ENCODE peak calls at places on chromosomes 7 and 10, in ten cellular contexts. B is choroid plexus epithelial cell; D is GM13977; X is pulmonary artery endothelial cell; O is lower lobe of right lung; V is breast epithelium; Y is esophagus squamous epithelium; T is stimulated activated CD8-positive, alpha-beta memory T cell treated with anti-CD3 and anti-CD28 coated beads, Interleukin-15, amount 100 ng/mL, for 24 hours; F is gastrocnemius medialis; M is activated T-cell treated with anti-CD3 and anti-CD28 coated beads for 24 hours. P is an unnamed sample.

GRCh38 chr7:107874605-107875446 is 16.2 kb upstream of the DLD start:
- DNase-seq in M (peak), T (no peak), B (peak), V (no peak), F (peak), Y (no peak), D (peak), O (no peak), X (no peak), P (peak)

GRCh38 chr7:95772298-95772770 is at the start of gene DYNC1I1:
- DNase-seq in F (peak), X (peak), O (peak), M (no peak), D (peak), T (no peak), B (peak), Y (no peak), V (no peak), P (peak)

GRCh38 chr10:122164815-122165491 is 106.1 kb upstream of the BTBD16 start:
- DNase-seq in M (no peak), D (no peak), O (no peak), B (no peak), V (no peak), X (no peak), F (no peak), T (no peak), Y (no peak), P (no peak)

GRCh38 chr10:6204341-6205191 is 1.8 kb downstream of the PFKFB3 start:
- DNase-seq in V (peak), T (no peak), D (peak), M (no peak), B (peak), Y (no peak), O (peak), F (no peak), X (no peak), P (peak)

GRCh38 chr10:2873769-2874168 is 193.6 kb upstream of the PFKP start:
- DNase-seq in D (no peak), O (no peak), X (no peak), Y (no peak), F (no peak), M (no peak), T (no peak), V (no peak), B (no peak), P (no peak)

GRCh38 chr10:69065406-69066361 is 22.2 kb upstream of the SRGN start:
- DNase-seq in O (no peak), B (peak), F (no peak), D (peak), M (peak), T (no peak), Y (no peak), V (no peak), X (no peak), P (peak)

GRCh38 chr7:82810558-82811259 is 352.0 kb downstream of the PCLO start:
- DNase-seq in D (peak), F (no peak), O (no peak), B (peak), Y (no peak), V (no peak), T (no peak), M (no peak), X (peak), P (peak)

GRCh38 chr7:6183006-6183405 is 89.4 kb downstream of the CYTH3 start:
- DNase-seq in D (no peak), Y (no peak), B (no peak), M (no peak), X (no peak), T (no peak), F (no peak), V (no peak), O (no peak), P (no peak)

GRCh38 chr10:31288961-31289360 is 30.1 kb upstream of the ZEB1 start:
- DNase-seq in B (no peak), M (no peak), Y (no peak), T (no peak), V (no peak), O (no peak), X (no peak), F (no peak), D (no peak), P (peak)

GRCh38 chr7:155108144-155108901 is 38.2 kb downstream of the HTR5A start:
- DNase-seq in M (no peak), O (no peak), D (no peak), B (no peak), T (no peak), F (no peak), V (no peak), Y (no peak), X (no peak), P (no peak)

GRCh38 chr10:37865957-37866671 is 8.7 kb upstream of the ZNF248 start:
- DNase-seq in V (no peak), Y (no peak), M (no peak), O (no peak), F (no peak), X (no peak), B (no peak), D (no peak), T (no peak), P (no peak)

GRCh38 chr7:43501881-43502280 is 81.0 kb upstream of the STK17A start:
- DNase-seq in V (no peak), D (no peak), M (no peak), X (no peak), T (no peak), O (no peak), B (peak), F (no peak), Y (no peak), P (peak)

GRCh38 chr7:2967238-2967637 is 76.4 kb downstream of the CARD11 start:
- DNase-seq in B (no peak), T (no peak), D (no peak), X (no peak), Y (no peak), M (no peak), F (no peak), V (no peak), O (no peak), P (no peak)

GRCh38 chr10:114172241-114172640 is 1.8 kb downstream of the CCDC186 start:
- DNase-seq in F (no peak), O (no peak), M (no peak), B (peak), X (no peak), V (no peak), T (no peak), D (no peak), Y (no peak), P (peak)

GRCh38 chr7:818031-818699 is 14.1 kb upstream of the SUN1 start:
- DNase-seq in M (no peak), V (no peak), T (no peak), F (no peak), X (no peak), Y (no peak), B (peak), D (peak), O (no peak), P (no peak)

GRCh38 chr7:46653848-46654247 is 732.8 kb upstream of the IGFBP3 start:
- DNase-seq in X (no peak), Y (no peak), O (no peak), V (no peak), F (no peak), D (no peak), T (no peak), B (no peak), M (no peak), P (no peak)

GRCh38 chr7:93055543-93056107 is 62.2 kb downstream of the SAMD9 start:
- DNase-seq in V (no peak), Y (no peak), M (no peak), O (no peak), X (no peak), B (peak), T (no peak), D (peak), F (no peak), P (peak)

GRCh38 chr7:1931248-1931950 is 261.3 kb downstream of the ELFN1 start:
- DNase-seq in B (peak), T (no peak), X (no peak), O (no peak), V (no peak), D (no peak), Y (no peak), M (no peak), F (no peak), P (no peak)

GRCh38 chr7:132213583-132213982 is 362.7 kb downstream of the PLXNA4 start:
- DNase-seq in B (no peak), V (no peak), F (no peak), T (no peak), X (no peak), Y (no peak), O (no peak), M (no peak), D (no peak), P (no peak)

GRCh38 chr7:36642010-36642409 is 82.3 kb downstream of the AOAH start:
- DNase-seq in D (no peak), O (no peak), F (no peak), V (no peak), M (no peak), X (no peak), B (no peak), T (no peak), Y (no peak), P (no peak)

GRCh38 chr7:32905175-32905662 is 13.7 kb upstream of the KBTBD2 start:
- DNase-seq in F (no peak), M (peak), O (peak), T (no peak), D (no peak), V (no peak), Y (peak), X (peak), B (peak), P (peak)

GRCh38 chr10:124122211-124122610 is 28.8 kb upstream of the CHST15 start:
- DNase-seq in T (no peak), F (peak), D (no peak), V (no peak), B (no peak), O (no peak), X (no peak), Y (no peak), M (no peak), P (no peak)

GRCh38 chr10:122258136-122259074 is 12.7 kb upstream of the BTBD16 start:
- DNase-seq in F (no peak), D (no peak), X (no peak), V (no peak), B (peak), M (no peak), O (no peak), T (no peak), Y (no peak), P (no peak)

GRCh38 chr7:151705744-151706567 is 171.0 kb downstream of the PRKAG2 start:
- DNase-seq in B (peak), O (peak), X (no peak), Y (no peak), V (no peak), M (no peak), F (peak), D (peak), T (no peak), P (peak)

GRCh38 chr7:132680590-132680989 is 104.3 kb upstream of the PLXNA4 start:
- DNase-seq in Y (no peak), X (no peak), M (no peak), O (no peak), D (no peak), T (no peak), B (no peak), F (no peak), V (no peak), P (no peak)

GRCh38 chr10:79158402-79159097 is 89.8 kb downstream of the ZMIZ1 start:
- DNase-seq in Y (no peak), O (no peak), M (no peak), B (peak), V (no peak), X (no peak), D (no peak), T (no peak), F (no peak), P (no peak)

GRCh38 chr10:27771231-27771630 is 25.6 kb upstream of the MKX start:
- DNase-seq in X (no peak), Y (no peak), M (no peak), O (no peak), D (no peak), B (no peak), V (no peak), F (no peak), T (no peak), P (no peak)

GRCh38 chr10:15478429-15478828 is 107.3 kb upstream of the FAM171A1 start:
- DNase-seq in D (no peak), T (no peak), F (no peak), V (no peak), Y (no peak), X (no peak), M (no peak), B (no peak), O (no peak), P (no peak)

GRCh38 chr10:52359466-52359865 is 45.4 kb downstream of the DKK1 start:
- DNase-seq in O (no peak), T (no peak), B (peak), D (no peak), X (no peak), V (no peak), M (no peak), Y (no peak), F (no peak), P (no peak)

GRCh38 chr7:51034531-51035264 is 252.0 kb upstream of the GRB10 start:
- DNase-seq in O (no peak), B (peak), V (no peak), F (no peak), T (no peak), M (no peak), X (no peak), Y (no peak), D (no peak), P (peak)

GRCh38 chr10:75168275-75168674 is 42.3 kb upstream of the VDAC2 start:
- DNase-seq in B (no peak), O (no peak), X (no peak), V (no peak), T (no peak), D (no peak), F (no peak), M (no peak), Y (no peak), P (no peak)

GRCh38 chr7:105014725-105015630 is 973 bp downstream of the KMT2E start:
- DNase-seq in M (peak), O (no peak), X (no peak), T (no peak), V (no peak), F (peak), B (peak), D (peak), Y (no peak), P (peak)

GRCh38 chr7:90599038-90599437 is 2.9 kb downstream of the CDK14 start:
- DNase-seq in T (no peak), X (no peak), F (no peak), Y (no peak), V (no peak), B (no peak), D (no peak), M (no peak), O (no peak), P (no peak)

GRCh38 chr7:126443951-126444350 is 808.8 kb downstream of the GRM8 start:
- DNase-seq in F (no peak), V (no peak), T (no peak), B (no peak), O (no peak), M (no peak), D (no peak), X (no peak), Y (no peak), P (no peak)

GRCh38 chr7:152341039-152341913 is 94.5 kb downstream of the KMT2C start:
- DNase-seq in V (no peak), O (no peak), B (peak), M (no peak), F (peak), X (peak), T (no peak), D (no peak), Y (no peak), P (peak)

GRCh38 chr10:127990846-127991542 is 84.1 kb downstream of the PTPRE start:
- DNase-seq in M (peak), D (no peak), X (peak), T (no peak), B (peak), F (no peak), O (no peak), Y (no peak), V (no peak), P (peak)

GRCh38 chr7:84228526-84228925 is 33.9 kb upstream of the SEMA3A start:
- DNase-seq in B (no peak), X (no peak), Y (no peak), T (no peak), F (no peak), V (no peak), M (no peak), O (no peak), D (no peak), P (no peak)

GRCh38 chr7:69768986-69769595 is 170.8 kb downstream of the AUTS2 start:
- DNase-seq in V (no peak), F (no peak), Y (no peak), X (no peak), M (no peak), D (no peak), T (no peak), B (peak), O (no peak), P (no peak)

GRCh38 chr10:59976909-59977308 is 70.6 kb upstream of the CCDC6 start:
- DNase-seq in D (no peak), T (no peak), V (no peak), Y (no peak), M (no peak), F (no peak), O (no peak), B (no peak), X (no peak), P (no peak)

P was measured in AG20443.